ENCODE peak calls at places on chromosomes 16 and 17, in ten cellular contexts. One of them, this sample, is unnamed.

GRCh38 chr16:74226361-74226979 is 70.1 kb upstream of the PSMD7 start:
- DNase-seq in occipital lobe: no peak
- DNase-seq in fibroblast of the conjunctiva: peak
- DNase-seq in NCI-H69: peak
- DNase-seq in WTC11: no peak
- DNase-seq in effector memory CD8-positive, alpha-beta T cell: no peak
- DNase-seq in kidney glomerular epithelial cell: no peak
- DNase-seq in sciatic nerve: no peak
- DNase-seq in activated naive CD8-positive, alpha-beta T cell treated with anti-CD3 and anti-CD28 coated beads, Interleukin-2, amount 10 ng/mL, durations not matched to agents 7 days and 5 days: no peak
- DNase-seq in fibroblast of villous mesenchyme: peak
- DNase-seq in this sample: no peak

GRCh38 chr16:519841-520687 is 7.4 kb upstream of the CAPN15 start:
- DNase-seq in occipital lobe: no peak
- DNase-seq in fibroblast of the conjunctiva: no peak
- DNase-seq in NCI-H69: no peak
- DNase-seq in WTC11: no peak
- DNase-seq in effector memory CD8-positive, alpha-beta T cell: no peak
- DNase-seq in kidney glomerular epithelial cell: no peak
- DNase-seq in sciatic nerve: no peak
- DNase-seq in activated naive CD8-positive, alpha-beta T cell treated with anti-CD3 and anti-CD28 coated beads, Interleukin-2, amount 10 ng/mL, durations not matched to agents 7 days and 5 days: no peak
- DNase-seq in fibroblast of villous mesenchyme: no peak
- DNase-seq in this sample: no peak

GRCh38 chr16:21001262-21001661 is 100.7 kb downstream of the LYRM1 start:
- DNase-seq in occipital lobe: no peak
- DNase-seq in fibroblast of the conjunctiva: peak
- DNase-seq in NCI-H69: peak
- DNase-seq in WTC11: peak
- DNase-seq in effector memory CD8-positive, alpha-beta T cell: peak
- DNase-seq in kidney glomerular epithelial cell: no peak
- DNase-seq in sciatic nerve: no peak
- DNase-seq in activated naive CD8-positive, alpha-beta T cell treated with anti-CD3 and anti-CD28 coated beads, Interleukin-2, amount 10 ng/mL, durations not matched to agents 7 days and 5 days: no peak
- DNase-seq in fibroblast of villous mesenchyme: peak
- DNase-seq in this sample: no peak

GRCh38 chr17:57819273-57819672 is 30.6 kb downstream of the MRPS23 start:
- DNase-seq in occipital lobe: no peak
- DNase-seq in fibroblast of the conjunctiva: no peak
- DNase-seq in NCI-H69: peak
- DNase-seq in WTC11: no peak
- DNase-seq in effector memory CD8-positive, alpha-beta T cell: no peak
- DNase-seq in kidney glomerular epithelial cell: peak
- DNase-seq in sciatic nerve: no peak
- DNase-seq in activated naive CD8-positive, alpha-beta T cell treated with anti-CD3 and anti-CD28 coated beads, Interleukin-2, amount 10 ng/mL, durations not matched to agents 7 days and 5 days: no peak
- DNase-seq in fibroblast of villous mesenchyme: no peak
- DNase-seq in this sample: no peak

GRCh38 chr17:77854083-77854758 is 104.3 kb upstream of the TNRC6C start:
- DNase-seq in occipital lobe: no peak
- DNase-seq in fibroblast of the conjunctiva: no peak
- DNase-seq in NCI-H69: no peak
- DNase-seq in WTC11: no peak
- DNase-seq in effector memory CD8-positive, alpha-beta T cell: no peak
- DNase-seq in kidney glomerular epithelial cell: no peak
- DNase-seq in sciatic nerve: no peak
- DNase-seq in activated naive CD8-positive, alpha-beta T cell treated with anti-CD3 and anti-CD28 coated beads, Interleukin-2, amount 10 ng/mL, durations not matched to agents 7 days and 5 days: no peak
- DNase-seq in fibroblast of villous mesenchyme: no peak
- DNase-seq in this sample: no peak

GRCh38 chr16:56975714-56976113 is 13.6 kb upstream of the NLRC5 start:
- DNase-seq in occipital lobe: no peak
- DNase-seq in fibroblast of the conjunctiva: no peak
- DNase-seq in NCI-H69: no peak
- DNase-seq in WTC11: no peak
- DNase-seq in effector memory CD8-positive, alpha-beta T cell: no peak
- DNase-seq in kidney glomerular epithelial cell: no peak
- DNase-seq in sciatic nerve: no peak
- DNase-seq in activated naive CD8-positive, alpha-beta T cell treated with anti-CD3 and anti-CD28 coated beads, Interleukin-2, amount 10 ng/mL, durations not matched to agents 7 days and 5 days: no peak
- DNase-seq in fibroblast of villous mesenchyme: no peak
- DNase-seq in this sample: no peak

GRCh38 chr17:4766705-4767104 is 5.0 kb upstream of the TM4SF5 start:
- DNase-seq in occipital lobe: no peak
- DNase-seq in fibroblast of the conjunctiva: no peak
- DNase-seq in NCI-H69: no peak
- DNase-seq in WTC11: no peak
- DNase-seq in effector memory CD8-positive, alpha-beta T cell: no peak
- DNase-seq in kidney glomerular epithelial cell: no peak
- DNase-seq in sciatic nerve: no peak
- DNase-seq in activated naive CD8-positive, alpha-beta T cell treated with anti-CD3 and anti-CD28 coated beads, Interleukin-2, amount 10 ng/mL, durations not matched to agents 7 days and 5 days: no peak
- DNase-seq in fibroblast of villous mesenchyme: no peak
- DNase-seq in this sample: no peak

GRCh38 chr17:76554131-76554530 is 14.3 kb downstream of the PRCD start:
- DNase-seq in occipital lobe: no peak
- DNase-seq in fibroblast of the conjunctiva: no peak
- DNase-seq in NCI-H69: no peak
- DNase-seq in WTC11: no peak
- DNase-seq in effector memory CD8-positive, alpha-beta T cell: no peak
- DNase-seq in kidney glomerular epithelial cell: peak
- DNase-seq in sciatic nerve: no peak
- DNase-seq in activated naive CD8-positive, alpha-beta T cell treated with anti-CD3 and anti-CD28 coated beads, Interleukin-2, amount 10 ng/mL, durations not matched to agents 7 days and 5 days: no peak
- DNase-seq in fibroblast of villous mesenchyme: no peak
- DNase-seq in this sample: peak

GRCh38 chr17:77756028-77756427 is 202.5 kb upstream of the TNRC6C start:
- DNase-seq in occipital lobe: no peak
- DNase-seq in fibroblast of the conjunctiva: no peak
- DNase-seq in NCI-H69: no peak
- DNase-seq in WTC11: no peak
- DNase-seq in effector memory CD8-positive, alpha-beta T cell: no peak
- DNase-seq in kidney glomerular epithelial cell: no peak
- DNase-seq in sciatic nerve: no peak
- DNase-seq in activated naive CD8-positive, alpha-beta T cell treated with anti-CD3 and anti-CD28 coated beads, Interleukin-2, amount 10 ng/mL, durations not matched to agents 7 days and 5 days: no peak
- DNase-seq in fibroblast of villous mesenchyme: no peak
- DNase-seq in this sample: no peak

GRCh38 chr16:52993179-52993578 is 59.5 kb downstream of the CHD9NB start:
- DNase-seq in occipital lobe: no peak
- DNase-seq in fibroblast of the conjunctiva: no peak
- DNase-seq in NCI-H69: no peak
- DNase-seq in WTC11: no peak
- DNase-seq in effector memory CD8-positive, alpha-beta T cell: no peak
- DNase-seq in kidney glomerular epithelial cell: no peak
- DNase-seq in sciatic nerve: no peak
- DNase-seq in activated naive CD8-positive, alpha-beta T cell treated with anti-CD3 and anti-CD28 coated beads, Interleukin-2, amount 10 ng/mL, durations not matched to agents 7 days and 5 days: no peak
- DNase-seq in fibroblast of villous mesenchyme: no peak
- DNase-seq in this sample: no peak

GRCh38 chr17:76469991-76470739 is 2.8 kb downstream of the AANAT start:
- DNase-seq in occipital lobe: no peak
- DNase-seq in fibroblast of the conjunctiva: no peak
- DNase-seq in NCI-H69: no peak
- DNase-seq in WTC11: no peak
- DNase-seq in effector memory CD8-positive, alpha-beta T cell: no peak
- DNase-seq in kidney glomerular epithelial cell: no peak
- DNase-seq in sciatic nerve: no peak
- DNase-seq in activated naive CD8-positive, alpha-beta T cell treated with anti-CD3 and anti-CD28 coated beads, Interleukin-2, amount 10 ng/mL, durations not matched to agents 7 days and 5 days: no peak
- DNase-seq in fibroblast of villous mesenchyme: no peak
- DNase-seq in this sample: no peak

GRCh38 chr17:13634001-13634400 is 32.3 kb upstream of the HS3ST3A1 start:
- DNase-seq in occipital lobe: no peak
- DNase-seq in fibroblast of the conjunctiva: no peak
- DNase-seq in NCI-H69: no peak
- DNase-seq in WTC11: no peak
- DNase-seq in effector memory CD8-positive, alpha-beta T cell: no peak
- DNase-seq in kidney glomerular epithelial cell: no peak
- DNase-seq in sciatic nerve: no peak
- DNase-seq in activated naive CD8-positive, alpha-beta T cell treated with anti-CD3 and anti-CD28 coated beads, Interleukin-2, amount 10 ng/mL, durations not matched to agents 7 days and 5 days: no peak
- DNase-seq in fibroblast of villous mesenchyme: no peak
- DNase-seq in this sample: no peak

GRCh38 chr16:13866073-13866472 is 53.9 kb upstream of the ERCC4 start:
- DNase-seq in occipital lobe: no peak
- DNase-seq in fibroblast of the conjunctiva: peak
- DNase-seq in NCI-H69: peak
- DNase-seq in WTC11: peak
- DNase-seq in effector memory CD8-positive, alpha-beta T cell: peak
- DNase-seq in kidney glomerular epithelial cell: peak
- DNase-seq in sciatic nerve: peak
- DNase-seq in activated naive CD8-positive, alpha-beta T cell treated with anti-CD3 and anti-CD28 coated beads, Interleukin-2, amount 10 ng/mL, durations not matched to agents 7 days and 5 days: peak
- DNase-seq in fibroblast of villous mesenchyme: peak
- DNase-seq in this sample: peak

GRCh38 chr17:20095366-20096080 is 86.4 kb downstream of the SPECC1 start:
- DNase-seq in occipital lobe: peak
- DNase-seq in fibroblast of the conjunctiva: no peak
- DNase-seq in NCI-H69: peak
- DNase-seq in WTC11: peak
- DNase-seq in effector memory CD8-positive, alpha-beta T cell: no peak
- DNase-seq in kidney glomerular epithelial cell: no peak
- DNase-seq in sciatic nerve: peak
- DNase-seq in activated naive CD8-positive, alpha-beta T cell treated with anti-CD3 and anti-CD28 coated beads, Interleukin-2, amount 10 ng/mL, durations not matched to agents 7 days and 5 days: no peak
- DNase-seq in fibroblast of villous mesenchyme: peak
- DNase-seq in this sample: no peak

GRCh38 chr16:81558444-81559175 is 114.0 kb downstream of the CMIP start:
- DNase-seq in occipital lobe: no peak
- DNase-seq in fibroblast of the conjunctiva: no peak
- DNase-seq in NCI-H69: peak
- DNase-seq in WTC11: no peak
- DNase-seq in effector memory CD8-positive, alpha-beta T cell: no peak
- DNase-seq in kidney glomerular epithelial cell: no peak
- DNase-seq in sciatic nerve: no peak
- DNase-seq in activated naive CD8-positive, alpha-beta T cell treated with anti-CD3 and anti-CD28 coated beads, Interleukin-2, amount 10 ng/mL, durations not matched to agents 7 days and 5 days: no peak
- DNase-seq in fibroblast of villous mesenchyme: no peak
- DNase-seq in this sample: no peak

GRCh38 chr16:77531741-77532140 is 96.9 kb upstream of the ADAMTS18 start:
- DNase-seq in occipital lobe: no peak
- DNase-seq in fibroblast of the conjunctiva: peak
- DNase-seq in NCI-H69: peak
- DNase-seq in WTC11: no peak
- DNase-seq in effector memory CD8-positive, alpha-beta T cell: no peak
- DNase-seq in kidney glomerular epithelial cell: peak
- DNase-seq in sciatic nerve: no peak
- DNase-seq in activated naive CD8-positive, alpha-beta T cell treated with anti-CD3 and anti-CD28 coated beads, Interleukin-2, amount 10 ng/mL, durations not matched to agents 7 days and 5 days: no peak
- DNase-seq in fibroblast of villous mesenchyme: peak
- DNase-seq in this sample: peak

GRCh38 chr16:3983081-3983520 is 102.6 kb upstream of the CREBBP start:
- DNase-seq in occipital lobe: peak
- DNase-seq in fibroblast of the conjunctiva: peak
- DNase-seq in NCI-H69: peak
- DNase-seq in WTC11: peak
- DNase-seq in effector memory CD8-positive, alpha-beta T cell: peak
- DNase-seq in kidney glomerular epithelial cell: peak
- DNase-seq in sciatic nerve: peak
- DNase-seq in activated naive CD8-positive, alpha-beta T cell treated with anti-CD3 and anti-CD28 coated beads, Interleukin-2, amount 10 ng/mL, durations not matched to agents 7 days and 5 days: peak
- DNase-seq in fibroblast of villous mesenchyme: peak
- DNase-seq in this sample: no peak

GRCh38 chr17:82092628-82092994 is 5.4 kb downstream of the FASN start:
- DNase-seq in occipital lobe: no peak
- DNase-seq in fibroblast of the conjunctiva: no peak
- DNase-seq in NCI-H69: no peak
- DNase-seq in WTC11: no peak
- DNase-seq in effector memory CD8-positive, alpha-beta T cell: no peak
- DNase-seq in kidney glomerular epithelial cell: no peak
- DNase-seq in sciatic nerve: no peak
- DNase-seq in activated naive CD8-positive, alpha-beta T cell treated with anti-CD3 and anti-CD28 coated beads, Interleukin-2, amount 10 ng/mL, durations not matched to agents 7 days and 5 days: no peak
- DNase-seq in fibroblast of villous mesenchyme: no peak
- DNase-seq in this sample: no peak

GRCh38 chr16:84751241-84751640 is 51.4 kb downstream of the USP10 start:
- DNase-seq in occipital lobe: no peak
- DNase-seq in fibroblast of the conjunctiva: no peak
- DNase-seq in NCI-H69: no peak
- DNase-seq in WTC11: no peak
- DNase-seq in effector memory CD8-positive, alpha-beta T cell: no peak
- DNase-seq in kidney glomerular epithelial cell: no peak
- DNase-seq in sciatic nerve: no peak
- DNase-seq in activated naive CD8-positive, alpha-beta T cell treated with anti-CD3 and anti-CD28 coated beads, Interleukin-2, amount 10 ng/mL, durations not matched to agents 7 days and 5 days: no peak
- DNase-seq in fibroblast of villous mesenchyme: no peak
- DNase-seq in this sample: no peak

GRCh38 chr17:70621593-70621992 is 452.3 kb downstream of the KCNJ2 start:
- DNase-seq in occipital lobe: no peak
- DNase-seq in fibroblast of the conjunctiva: no peak
- DNase-seq in NCI-H69: peak
- DNase-seq in WTC11: no peak
- DNase-seq in effector memory CD8-positive, alpha-beta T cell: no peak
- DNase-seq in kidney glomerular epithelial cell: no peak
- DNase-seq in sciatic nerve: no peak
- DNase-seq in activated naive CD8-positive, alpha-beta T cell treated with anti-CD3 and anti-CD28 coated beads, Interleukin-2, amount 10 ng/mL, durations not matched to agents 7 days and 5 days: no peak
- DNase-seq in fibroblast of villous mesenchyme: no peak
- DNase-seq in this sample: no peak

GRCh38 chr16:8959921-8960787 is 3.6 kb downstream of the USP7 start:
- DNase-seq in occipital lobe: no peak
- DNase-seq in fibroblast of the conjunctiva: no peak
- DNase-seq in NCI-H69: peak
- DNase-seq in WTC11: no peak
- DNase-seq in effector memory CD8-positive, alpha-beta T cell: no peak
- DNase-seq in kidney glomerular epithelial cell: no peak
- DNase-seq in sciatic nerve: no peak
- DNase-seq in activated naive CD8-positive, alpha-beta T cell treated with anti-CD3 and anti-CD28 coated beads, Interleukin-2, amount 10 ng/mL, durations not matched to agents 7 days and 5 days: no peak
- DNase-seq in fibroblast of villous mesenchyme: peak
- DNase-seq in this sample: no peak

GRCh38 chr16:74771656-74772315 is 2.8 kb downstream of the FA2H start:
- DNase-seq in occipital lobe: no peak
- DNase-seq in fibroblast of the conjunctiva: no peak
- DNase-seq in NCI-H69: no peak
- DNase-seq in WTC11: no peak
- DNase-seq in effector memory CD8-positive, alpha-beta T cell: no peak
- DNase-seq in kidney glomerular epithelial cell: no peak
- DNase-seq in sciatic nerve: no peak
- DNase-seq in activated naive CD8-positive, alpha-beta T cell treated with anti-CD3 and anti-CD28 coated beads, Interleukin-2, amount 10 ng/mL, durations not matched to agents 7 days and 5 days: no peak
- DNase-seq in fibroblast of villous mesenchyme: no peak
- DNase-seq in this sample: no peak

GRCh38 chr17:10177921-10178788 is 20.3 kb downstream of the GAS7 start:
- DNase-seq in occipital lobe: no peak
- DNase-seq in fibroblast of the conjunctiva: no peak
- DNase-seq in NCI-H69: no peak
- DNase-seq in WTC11: peak
- DNase-seq in effector memory CD8-positive, alpha-beta T cell: no peak
- DNase-seq in kidney glomerular epithelial cell: no peak
- DNase-seq in sciatic nerve: no peak
- DNase-seq in activated naive CD8-positive, alpha-beta T cell treated with anti-CD3 and anti-CD28 coated beads, Interleukin-2, amount 10 ng/mL, durations not matched to agents 7 days and 5 days: no peak
- DNase-seq in fibroblast of villous mesenchyme: peak
- DNase-seq in this sample: no peak

GRCh38 chr17:71055128-71055527 is 885.8 kb downstream of the KCNJ2 start:
- DNase-seq in occipital lobe: no peak
- DNase-seq in fibroblast of the conjunctiva: no peak
- DNase-seq in NCI-H69: no peak
- DNase-seq in WTC11: no peak
- DNase-seq in effector memory CD8-positive, alpha-beta T cell: no peak
- DNase-seq in kidney glomerular epithelial cell: no peak
- DNase-seq in sciatic nerve: no peak
- DNase-seq in activated naive CD8-positive, alpha-beta T cell treated with anti-CD3 and anti-CD28 coated beads, Interleukin-2, amount 10 ng/mL, durations not matched to agents 7 days and 5 days: no peak
- DNase-seq in fibroblast of villous mesenchyme: no peak
- DNase-seq in this sample: no peak

GRCh38 chr16:30666681-30667080 is 8.4 kb downstream of the FBRS start:
- DNase-seq in occipital lobe: no peak
- DNase-seq in fibroblast of the conjunctiva: no peak
- DNase-seq in NCI-H69: no peak
- DNase-seq in WTC11: no peak
- DNase-seq in effector memory CD8-positive, alpha-beta T cell: no peak
- DNase-seq in kidney glomerular epithelial cell: no peak
- DNase-seq in sciatic nerve: no peak
- DNase-seq in activated naive CD8-positive, alpha-beta T cell treated with anti-CD3 and anti-CD28 coated beads, Interleukin-2, amount 10 ng/mL, durations not matched to agents 7 days and 5 days: no peak
- DNase-seq in fibroblast of villous mesenchyme: no peak
- DNase-seq in this sample: no peak

GRCh38 chr17:51869387-51869786 is 289.1 kb downstream of the CA10 start:
- DNase-seq in occipital lobe: no peak
- DNase-seq in fibroblast of the conjunctiva: no peak
- DNase-seq in NCI-H69: no peak
- DNase-seq in WTC11: peak
- DNase-seq in effector memory CD8-positive, alpha-beta T cell: no peak
- DNase-seq in kidney glomerular epithelial cell: no peak
- DNase-seq in sciatic nerve: no peak
- DNase-seq in activated naive CD8-positive, alpha-beta T cell treated with anti-CD3 and anti-CD28 coated beads, Interleukin-2, amount 10 ng/mL, durations not matched to agents 7 days and 5 days: no peak
- DNase-seq in fibroblast of villous mesenchyme: peak
- DNase-seq in this sample: no peak

GRCh38 chr17:71032746-71033273 is 863.5 kb downstream of the KCNJ2 start:
- DNase-seq in occipital lobe: no peak
- DNase-seq in fibroblast of the conjunctiva: no peak
- DNase-seq in NCI-H69: peak
- DNase-seq in WTC11: peak
- DNase-seq in effector memory CD8-positive, alpha-beta T cell: no peak
- DNase-seq in kidney glomerular epithelial cell: no peak
- DNase-seq in sciatic nerve: no peak
- DNase-seq in activated naive CD8-positive, alpha-beta T cell treated with anti-CD3 and anti-CD28 coated beads, Interleukin-2, amount 10 ng/mL, durations not matched to agents 7 days and 5 days: no peak
- DNase-seq in fibroblast of villous mesenchyme: no peak
- DNase-seq in this sample: no peak

GRCh38 chr16:67235816-67236547 is 9.1 kb downstream of the TMEM208 start:
- DNase-seq in occipital lobe: no peak
- DNase-seq in fibroblast of the conjunctiva: no peak
- DNase-seq in NCI-H69: no peak
- DNase-seq in WTC11: no peak
- DNase-seq in effector memory CD8-positive, alpha-beta T cell: peak
- DNase-seq in kidney glomerular epithelial cell: no peak
- DNase-seq in sciatic nerve: no peak
- DNase-seq in activated naive CD8-positive, alpha-beta T cell treated with anti-CD3 and anti-CD28 coated beads, Interleukin-2, amount 10 ng/mL, durations not matched to agents 7 days and 5 days: no peak
- DNase-seq in fibroblast of villous mesenchyme: no peak
- DNase-seq in this sample: no peak